ENCODE peak calls at places on chromosomes 6 and 20, in ten cellular contexts. One of them, this sample, is unnamed.

GRCh38 chr20:63129376-63129965 is 86.5 kb downstream of the YTHDF1 start:
- DNase-seq in stimulated activated CD8-positive, alpha-beta memory T cell treated with anti-CD3 and anti-CD28 coated beads, Interleukin-2, amount 100 ng/mL, for 1 hour: no peak
- DNase-seq in heart left ventricle: peak
- DNase-seq in lower leg skin: no peak
- DNase-seq in right cardiac atrium: peak
- DNase-seq in T-cell: no peak
- DNase-seq in epithelial cell of esophagus: no peak
- DNase-seq in H9: no peak
- DNase-seq in progenitor cell of endocrine pancreas: no peak
- DNase-seq in left ventricle myocardium superior: no peak
- DNase-seq in this sample: no peak

GRCh38 chr6:19731286-19731685 is 105.9 kb upstream of the ID4 start:
- DNase-seq in progenitor cell of endocrine pancreas: no peak
- DNase-seq in stimulated activated CD8-positive, alpha-beta memory T cell treated with anti-CD3 and anti-CD28 coated beads, Interleukin-2, amount 100 ng/mL, for 1 hour: no peak
- DNase-seq in epithelial cell of esophagus: peak
- DNase-seq in T-cell: no peak
- DNase-seq in right cardiac atrium: no peak
- DNase-seq in left ventricle myocardium superior: no peak
- DNase-seq in H9: no peak
- DNase-seq in heart left ventricle: no peak
- DNase-seq in lower leg skin: no peak
- DNase-seq in this sample: no peak

GRCh38 chr6:145898376-145898775 is 65.8 kb downstream of the SHPRH start:
- DNase-seq in epithelial cell of esophagus: peak
- DNase-seq in right cardiac atrium: no peak
- DNase-seq in progenitor cell of endocrine pancreas: no peak
- DNase-seq in stimulated activated CD8-positive, alpha-beta memory T cell treated with anti-CD3 and anti-CD28 coated beads, Interleukin-2, amount 100 ng/mL, for 1 hour: no peak
- DNase-seq in lower leg skin: no peak
- DNase-seq in left ventricle myocardium superior: no peak
- DNase-seq in T-cell: no peak
- DNase-seq in heart left ventricle: no peak
- DNase-seq in H9: no peak
- DNase-seq in this sample: no peak

GRCh38 chr6:113645576-113645970 is 211.6 kb upstream of the MARCKS start:
- DNase-seq in epithelial cell of esophagus: peak
- DNase-seq in left ventricle myocardium superior: no peak
- DNase-seq in stimulated activated CD8-positive, alpha-beta memory T cell treated with anti-CD3 and anti-CD28 coated beads, Interleukin-2, amount 100 ng/mL, for 1 hour: no peak
- DNase-seq in lower leg skin: no peak
- DNase-seq in heart left ventricle: no peak
- DNase-seq in progenitor cell of endocrine pancreas: no peak
- DNase-seq in right cardiac atrium: no peak
- DNase-seq in T-cell: no peak
- DNase-seq in H9: no peak
- DNase-seq in this sample: no peak

GRCh38 chr6:8361259-8361658 is 74.1 kb downstream of the SLC35B3 start:
- DNase-seq in stimulated activated CD8-positive, alpha-beta memory T cell treated with anti-CD3 and anti-CD28 coated beads, Interleukin-2, amount 100 ng/mL, for 1 hour: no peak
- DNase-seq in left ventricle myocardium superior: no peak
- DNase-seq in T-cell: no peak
- DNase-seq in H9: no peak
- DNase-seq in progenitor cell of endocrine pancreas: no peak
- DNase-seq in lower leg skin: no peak
- DNase-seq in right cardiac atrium: no peak
- DNase-seq in heart left ventricle: no peak
- DNase-seq in epithelial cell of esophagus: no peak
- DNase-seq in this sample: no peak

GRCh38 chr6:90131614-90132423 is 164.8 kb downstream of the BACH2 start:
- DNase-seq in heart left ventricle: peak
- DNase-seq in lower leg skin: peak
- DNase-seq in epithelial cell of esophagus: no peak
- DNase-seq in right cardiac atrium: peak
- DNase-seq in left ventricle myocardium superior: peak
- DNase-seq in H9: no peak
- DNase-seq in progenitor cell of endocrine pancreas: no peak
- DNase-seq in T-cell: no peak
- DNase-seq in stimulated activated CD8-positive, alpha-beta memory T cell treated with anti-CD3 and anti-CD28 coated beads, Interleukin-2, amount 100 ng/mL, for 1 hour: no peak
- DNase-seq in this sample: no peak

GRCh38 chr6:166553563-166554271 is 32.8 kb downstream of the RAMACL start:
- DNase-seq in T-cell: no peak
- DNase-seq in stimulated activated CD8-positive, alpha-beta memory T cell treated with anti-CD3 and anti-CD28 coated beads, Interleukin-2, amount 100 ng/mL, for 1 hour: no peak
- DNase-seq in epithelial cell of esophagus: peak
- DNase-seq in heart left ventricle: peak
- DNase-seq in left ventricle myocardium superior: peak
- DNase-seq in progenitor cell of endocrine pancreas: no peak
- DNase-seq in H9: no peak
- DNase-seq in right cardiac atrium: no peak
- DNase-seq in lower leg skin: peak
- DNase-seq in this sample: no peak

GRCh38 chr20:7358670-7359069 is 581.6 kb downstream of the HAO1 start:
- DNase-seq in heart left ventricle: no peak
- DNase-seq in epithelial cell of esophagus: no peak
- DNase-seq in lower leg skin: no peak
- DNase-seq in T-cell: no peak
- DNase-seq in H9: peak
- DNase-seq in right cardiac atrium: no peak
- DNase-seq in left ventricle myocardium superior: no peak
- DNase-seq in progenitor cell of endocrine pancreas: no peak
- DNase-seq in stimulated activated CD8-positive, alpha-beta memory T cell treated with anti-CD3 and anti-CD28 coated beads, Interleukin-2, amount 100 ng/mL, for 1 hour: no peak
- DNase-seq in this sample: no peak

GRCh38 chr6:13383280-13384163 is 55.2 kb upstream of the TBC1D7 start:
- DNase-seq in left ventricle myocardium superior: no peak
- DNase-seq in epithelial cell of esophagus: peak
- DNase-seq in progenitor cell of endocrine pancreas: no peak
- DNase-seq in heart left ventricle: no peak
- DNase-seq in H9: no peak
- DNase-seq in stimulated activated CD8-positive, alpha-beta memory T cell treated with anti-CD3 and anti-CD28 coated beads, Interleukin-2, amount 100 ng/mL, for 1 hour: no peak
- DNase-seq in T-cell: no peak
- DNase-seq in lower leg skin: no peak
- DNase-seq in right cardiac atrium: no peak
- DNase-seq in this sample: no peak

GRCh38 chr6:130625825-130626500 is 201.2 kb upstream of the SMLR1 start:
- DNase-seq in lower leg skin: no peak
- DNase-seq in left ventricle myocardium superior: no peak
- DNase-seq in progenitor cell of endocrine pancreas: no peak
- DNase-seq in epithelial cell of esophagus: peak
- DNase-seq in stimulated activated CD8-positive, alpha-beta memory T cell treated with anti-CD3 and anti-CD28 coated beads, Interleukin-2, amount 100 ng/mL, for 1 hour: no peak
- DNase-seq in H9: no peak
- DNase-seq in right cardiac atrium: no peak
- DNase-seq in T-cell: no peak
- DNase-seq in heart left ventricle: no peak
- DNase-seq in this sample: no peak

GRCh38 chr6:939526-940252 is 246.8 kb upstream of the EXOC2 start:
- DNase-seq in H9: no peak
- DNase-seq in heart left ventricle: no peak
- DNase-seq in right cardiac atrium: no peak
- DNase-seq in epithelial cell of esophagus: no peak
- DNase-seq in T-cell: no peak
- DNase-seq in progenitor cell of endocrine pancreas: no peak
- DNase-seq in left ventricle myocardium superior: no peak
- DNase-seq in stimulated activated CD8-positive, alpha-beta memory T cell treated with anti-CD3 and anti-CD28 coated beads, Interleukin-2, amount 100 ng/mL, for 1 hour: no peak
- DNase-seq in lower leg skin: no peak
- DNase-seq in this sample: no peak

GRCh38 chr6:150764638-150765456 is 100.7 kb upstream of the MTHFD1L start:
- DNase-seq in progenitor cell of endocrine pancreas: no peak
- DNase-seq in epithelial cell of esophagus: no peak
- DNase-seq in H9: no peak
- DNase-seq in heart left ventricle: no peak
- DNase-seq in stimulated activated CD8-positive, alpha-beta memory T cell treated with anti-CD3 and anti-CD28 coated beads, Interleukin-2, amount 100 ng/mL, for 1 hour: no peak
- DNase-seq in lower leg skin: no peak
- DNase-seq in left ventricle myocardium superior: no peak
- DNase-seq in right cardiac atrium: no peak
- DNase-seq in T-cell: no peak
- DNase-seq in this sample: no peak

GRCh38 chr20:63116412-63117106 is 99.4 kb downstream of the YTHDF1 start:
- DNase-seq in progenitor cell of endocrine pancreas: peak
- DNase-seq in stimulated activated CD8-positive, alpha-beta memory T cell treated with anti-CD3 and anti-CD28 coated beads, Interleukin-2, amount 100 ng/mL, for 1 hour: no peak
- DNase-seq in right cardiac atrium: peak
- DNase-seq in H9: peak
- DNase-seq in left ventricle myocardium superior: peak
- DNase-seq in T-cell: no peak
- DNase-seq in heart left ventricle: no peak
- DNase-seq in epithelial cell of esophagus: no peak
- DNase-seq in lower leg skin: no peak
- DNase-seq in this sample: no peak

GRCh38 chr6:4103929-4104328 is 25.0 kb upstream of the FAM217A start:
- DNase-seq in lower leg skin: no peak
- DNase-seq in progenitor cell of endocrine pancreas: no peak
- DNase-seq in left ventricle myocardium superior: no peak
- DNase-seq in stimulated activated CD8-positive, alpha-beta memory T cell treated with anti-CD3 and anti-CD28 coated beads, Interleukin-2, amount 100 ng/mL, for 1 hour: no peak
- DNase-seq in right cardiac atrium: no peak
- DNase-seq in T-cell: no peak
- DNase-seq in heart left ventricle: no peak
- DNase-seq in epithelial cell of esophagus: peak
- DNase-seq in H9: no peak
- DNase-seq in this sample: no peak

GRCh38 chr20:23245553-23246128 is 105.0 kb upstream of the NXT1 start:
- DNase-seq in progenitor cell of endocrine pancreas: peak
- DNase-seq in T-cell: no peak
- DNase-seq in epithelial cell of esophagus: peak
- DNase-seq in right cardiac atrium: peak
- DNase-seq in left ventricle myocardium superior: peak
- DNase-seq in lower leg skin: peak
- DNase-seq in H9: peak
- DNase-seq in stimulated activated CD8-positive, alpha-beta memory T cell treated with anti-CD3 and anti-CD28 coated beads, Interleukin-2, amount 100 ng/mL, for 1 hour: no peak
- DNase-seq in heart left ventricle: peak
- DNase-seq in this sample: no peak

This sample was measured in activated gamma-delta T cell treated with Interleukin-2 at 50 U/mL for 16 hours.